ENCODE peak calls at places on chromosome 20, in five cellular contexts. M is GM12878, F is HepG2, O is K562, B is SK-N-SH. I is an unnamed sample.
A peak's percentile ranks its signal among the peaks of the same experiment; 100 is the strongest.

GRCh38 chr20:63766695-63767426 is 27.3 kb downstream of the SLC2A4RG start:
- DNase-seq in M (no peak), F (no peak), O (no peak), B (no peak), I (no peak)

GRCh38 chr20:56195946-56196345 is 52.6 kb upstream of the MC3R start:
- DNase-seq in M (no peak), F (no peak), O (no peak), B (no peak), I (no peak)

GRCh38 chr20:13543783-13544182 is 94.9 kb downstream of the TASP1 start:
- DNase-seq in M (no peak), F (no peak), O (no peak), B (no peak), I (no peak)

GRCh38 chr20:54020868-54021267 is 49.5 kb downstream of the BCAS1 start:
- DNase-seq in M (no peak), F (no peak), O (no peak), B (no peak), I (no peak)

GRCh38 chr20:14775778-14776177 is 438.4 kb upstream of the FLRT3 start:
- DNase-seq in M (no peak), F (peak; percentile 64), O (no peak), B (no peak), I (peak; percentile 8)

GRCh38 chr20:57523782-57524181 is 1.2 kb downstream of the CTCFL start:
- DNase-seq in M (no peak), F (no peak), O (peak; percentile 67), B (no peak), I (no peak)

GRCh38 chr20:48743807-48744206 is 84.0 kb downstream of the PREX1 start:
- DNase-seq in M (no peak), F (no peak), O (no peak), B (no peak), I (no peak)

GRCh38 chr20:1306316-1307135 is 22.4 kb downstream of the SDCBP2 start:
- DNase-seq in M (no peak), F (no peak), O (no peak), B (no peak), I (no peak)

GRCh38 chr20:64139200-64140081 is 24.8 kb upstream of the MYT1 start:
- DNase-seq in M (no peak), F (no peak), O (no peak), B (peak; percentile 25), I (no peak)

GRCh38 chr20:46673394-46674252 is 15.6 kb downstream of the TP53RK start:
- DNase-seq in M (no peak), F (no peak), O (no peak), B (no peak), I (no peak)

GRCh38 chr20:58192567-58192966 is 35.9 kb downstream of the ANKRD60 start:
- DNase-seq in M (no peak), F (no peak), O (peak; percentile 30), B (peak; percentile 65), I (no peak)

GRCh38 chr20:38173237-38174156 is 8.4 kb upstream of the TGM2 start:
- DNase-seq in M (no peak), F (peak; percentile 85), O (peak; percentile 31), B (no peak), I (no peak)

GRCh38 chr20:47659904-47660601 is 125.2 kb downstream of the SULF2 start:
- DNase-seq in M (no peak), F (peak; percentile 87), O (no peak), B (no peak), I (no peak)

GRCh38 chr20:64041040-64041780 is 5.2 kb downstream of the C20orf204 start:
- DNase-seq in M (no peak), F (peak; percentile 67), O (no peak), B (no peak), I (no peak)

GRCh38 chr20:3758566-3758965 is 9.0 kb downstream of the ADISSP start:
- DNase-seq in M (no peak), F (no peak), O (no peak), B (no peak), I (no peak)
- TF ChIP-seq ZBTB33 in M (no peak), F (no peak), O (no peak), B (no peak), I (no peak)

DNA sequence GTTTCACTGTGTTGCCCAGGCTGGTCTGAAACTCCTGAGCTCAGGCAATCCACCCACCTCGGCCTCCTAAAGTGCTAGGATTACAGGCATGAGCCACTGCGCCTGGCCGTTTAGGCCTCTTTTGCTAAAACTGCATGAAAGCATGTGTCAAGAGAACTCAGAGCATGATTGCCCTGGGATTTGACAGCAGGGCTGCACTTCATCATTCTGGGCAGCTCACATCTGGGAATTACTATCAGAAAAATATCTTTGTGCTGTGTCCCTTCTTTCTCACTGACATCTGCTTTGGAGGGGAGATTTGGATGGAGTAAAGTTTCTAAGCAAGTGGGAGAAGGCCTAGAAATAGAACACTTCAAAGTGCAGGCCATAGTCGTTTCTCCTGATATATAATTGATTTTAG is 59.6 kb upstream of the EIF2S2 start:
- DNase-seq in M (no peak), F (no peak), O (no peak), B (peak; percentile 83), I (no peak)
- TF ChIP-seq ZBTB33 in M (no peak), F (no peak), O (no peak), B (no peak), I (no peak)

DNA sequence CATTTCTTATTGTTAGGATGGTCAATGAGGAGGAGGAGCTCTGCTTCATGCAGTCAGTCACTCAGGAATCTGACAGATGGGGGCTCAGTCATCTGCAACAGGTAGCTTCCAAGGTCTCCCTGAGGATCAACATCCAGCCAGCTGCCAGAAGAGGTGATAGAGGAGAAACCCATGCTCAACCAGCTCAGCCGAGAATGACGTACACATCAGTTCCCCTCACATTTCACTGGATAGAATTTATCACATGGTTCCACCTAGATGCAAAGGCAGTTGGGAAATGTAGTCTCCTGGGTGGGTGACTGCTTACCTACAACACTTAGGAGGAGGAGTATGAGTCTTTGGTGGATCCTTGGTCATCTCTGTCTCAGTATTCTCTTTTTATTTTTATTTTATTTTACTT is 144.5 kb downstream of the CEBPB start:
- DNase-seq in M (no peak), F (peak; percentile 91), O (peak; percentile 75), B (peak; percentile 50), I (peak; percentile 68)
- TF ChIP-seq ZBTB33 in M (no peak), F (no peak), O (no peak), B (no peak), I (no peak)

DNA sequence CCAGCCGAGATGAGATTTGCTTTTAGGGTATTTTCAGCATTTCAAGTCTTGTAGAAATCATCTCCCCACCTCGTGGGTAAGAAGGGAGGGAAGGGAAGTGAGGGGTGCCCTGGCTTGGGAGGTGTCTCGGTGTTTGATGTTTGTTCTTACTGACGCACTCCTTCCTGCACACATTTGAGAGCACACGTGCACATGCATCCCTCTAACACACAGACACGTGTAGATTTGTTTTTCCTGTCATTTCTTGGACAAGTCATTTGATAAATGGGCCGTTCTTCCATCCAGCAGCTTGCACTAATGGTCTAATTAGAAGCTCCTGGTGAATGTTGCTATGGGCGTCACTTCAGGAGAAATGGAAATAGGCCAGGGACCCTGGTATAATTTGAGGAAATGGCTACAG is 352.4 kb downstream of the CDH4 start:
- DNase-seq in M (no peak), F (no peak), O (no peak), B (no peak), I (no peak)
- TF ChIP-seq ZBTB33 in M (no peak), F (no peak), O (no peak), B (no peak), I (no peak)

DNA sequence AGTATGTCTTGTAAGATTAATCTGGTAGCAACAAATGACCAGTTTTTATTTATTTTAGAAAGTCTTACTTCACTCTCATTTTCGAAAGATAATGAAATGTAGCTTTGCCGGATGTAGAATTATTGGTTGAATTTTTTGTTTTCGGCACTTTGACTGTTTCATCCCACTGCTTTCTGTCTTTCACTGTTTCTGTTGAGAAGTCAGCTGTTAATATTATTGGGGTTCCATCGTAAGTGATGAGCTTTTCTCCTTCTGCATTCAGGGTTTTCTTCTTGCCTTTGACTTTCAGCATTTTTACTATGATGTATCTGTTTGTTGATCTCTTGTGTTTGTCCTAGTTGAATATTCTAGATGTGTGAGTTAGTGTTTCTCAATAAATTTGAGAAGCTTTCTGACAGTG is 383.4 kb downstream of the PAX1 start:
- DNase-seq in M (no peak), F (no peak), O (no peak), B (no peak), I (no peak)
- TF ChIP-seq ZBTB33 in M (no peak), F (no peak), O (no peak), B (no peak), I (no peak)

GRCh38 chr20:19764207-19764606 is 6.1 kb downstream of the RIN2 start:
- DNase-seq in M (no peak), F (no peak), O (no peak), B (no peak), I (no peak)
- TF ChIP-seq ZBTB33 in M (no peak), F (no peak), O (no peak), B (no peak), I (no peak)

DNA sequence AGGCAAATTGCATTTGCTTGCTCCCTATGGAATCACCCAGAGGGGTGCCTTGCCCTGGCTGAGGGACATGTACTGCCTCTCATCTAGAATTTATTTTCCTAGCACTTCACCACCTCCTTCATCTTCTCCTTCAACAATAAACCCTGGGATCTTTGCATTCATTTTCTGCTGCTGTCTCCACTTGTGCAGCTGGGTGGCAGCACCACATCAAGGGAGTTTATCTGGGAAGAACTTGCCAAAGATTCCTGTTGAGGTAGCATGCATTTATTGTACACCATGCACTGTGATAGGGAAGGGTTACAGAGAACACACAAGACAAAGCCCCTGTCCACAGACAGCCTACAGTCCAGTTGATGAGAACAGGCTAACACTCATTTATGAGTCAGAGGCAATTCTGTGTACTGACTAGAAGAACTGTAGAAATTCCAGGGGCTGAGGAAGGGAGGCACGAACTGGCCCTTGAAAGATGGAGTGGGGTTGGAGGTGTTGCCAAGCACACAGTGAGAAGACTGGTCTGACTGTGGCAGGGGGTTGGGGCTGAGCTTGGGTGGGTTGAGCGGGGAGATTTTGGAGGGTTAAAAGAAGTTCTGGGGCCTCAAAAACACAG is 17.5 kb downstream of the C20orf173 start:
- DNase-seq in M (no peak), F (peak; percentile 53), O (peak; percentile 48), B (peak; percentile 48), I (no peak)
- TF ChIP-seq ZBTB33 in M (no peak), F (no peak), O (no peak), B (no peak), I (no peak)

GRCh38 chr20:32354592-32355416 is 3.3 kb upstream of the ASXL1 start:
- DNase-seq in M (peak; percentile 59), F (peak; percentile 93), O (peak; percentile 60), B (no peak), I (no peak)
- TF ChIP-seq ZBTB33 in M (no peak), F (no peak), O (no peak), B (no peak), I (no peak)

DNA sequence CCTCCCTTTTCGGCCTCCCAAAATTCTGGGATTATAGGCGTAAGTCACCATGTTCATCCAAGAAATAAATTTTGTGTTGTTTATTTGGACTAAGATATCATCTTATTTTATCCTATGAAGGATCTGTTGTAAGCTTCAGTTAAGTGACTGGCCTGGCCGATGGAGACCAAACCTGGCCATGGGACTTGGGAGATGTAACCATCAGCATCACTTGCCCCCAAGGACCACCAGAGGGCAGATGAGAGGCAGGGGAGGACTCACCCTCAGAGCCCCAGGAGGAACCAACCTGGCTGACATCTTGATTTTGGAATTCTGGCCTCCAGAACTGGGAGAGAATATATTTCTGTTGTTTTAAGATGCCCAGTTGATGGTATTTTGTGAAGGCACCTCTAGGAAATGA is 266.7 kb downstream of the CDH26 start:
- DNase-seq in M (no peak), F (peak; percentile 38), O (peak; percentile 44), B (peak; percentile 52), I (no peak)
- TF ChIP-seq ZBTB33 in M (no peak), F (no peak), O (no peak), B (no peak), I (no peak)